ENCODE peak calls at places on chromosomes 4 and X, in six cellular contexts. B, M, K, H, E and P are unnamed samples.

GRCh38 chr4:40924793-40925117 is 175.0 kb downstream of the NSUN7 start:
- DNase-seq in B (no peak), M (no peak), K (no peak), H (no peak), E (no peak), P (no peak)

GRCh38 chr4:37757121-37757520 is 69.4 kb upstream of the PGM2 start:
- DNase-seq in B (no peak), M (no peak), K (no peak), H (no peak), E (no peak), P (no peak)

GRCh38 chr4:35975617-35976355 is 268.5 kb downstream of the ARAP2 start:
- DNase-seq in B (no peak), M (no peak), K (no peak), H (no peak), E (no peak), P (no peak)

GRCh38 chr4:102438873-102439614 is 62.1 kb upstream of the NFKB1 start:
- DNase-seq in B (peak; percentile 27), M (no peak), K (no peak), H (no peak), E (no peak), P (no peak)

GRCh38 chrX:39772057-39772832 is 325.5 kb downstream of the BCOR start:
- DNase-seq in B (no peak), M (peak; percentile 70), K (no peak), H (peak; percentile 30), E (peak; percentile 62), P (no peak)

GRCh38 chr4:89803915-89804314 is 33.0 kb downstream of the SNCA start:
- DNase-seq in B (no peak), M (no peak), K (no peak), H (no peak), E (no peak), P (no peak)

GRCh38 chrX:115892787-115893671 is 277.5 kb upstream of the AGTR2 start:
- DNase-seq in B (peak; percentile 79), M (peak; percentile 78), K (no peak), H (peak; percentile 70), E (no peak), P (peak; percentile 82)

GRCh38 chr4:152165146-152165545 is 370.7 kb downstream of the FBXW7 start:
- DNase-seq in B (no peak), M (no peak), K (no peak), H (no peak), E (no peak), P (no peak)

GRCh38 chr4:151468715-151469696 is 60.0 kb downstream of the FHIP1A start:
- DNase-seq in B (no peak), M (no peak), K (no peak), H (no peak), E (no peak), P (no peak)

GRCh38 chrX:104135677-104136076 is 21.1 kb downstream of the SLC25A53 start:
- DNase-seq in B (no peak), M (no peak), K (no peak), H (no peak), E (no peak), P (no peak)

GRCh38 chrX:130120746-130121504 is 10.6 kb upstream of the ELF4 start:
- DNase-seq in B (peak; percentile 65), M (peak; percentile 64), K (peak; percentile 69), H (peak; percentile 72), E (peak; percentile 78), P (peak; percentile 87)

GRCh38 chr4:76011018-76011670 is 3.8 kb upstream of the CXCL9 start:
- DNase-seq in B (no peak), M (no peak), K (no peak), H (no peak), E (peak; percentile 37), P (no peak)
- TF ChIP-seq CTCF in B (no peak), M (no peak), K (no peak), H (no peak), E (no peak), P (no peak)

GRCh38 chr4:4325321-4325720 is 35.3 kb downstream of the ZBTB49 start:
- DNase-seq in B (no peak), M (no peak), K (no peak), H (no peak), E (no peak), P (peak; percentile 17)
- H3K27ac ChIP-seq in B (no peak overlapping the region), M (no peak overlapping the region), K (no peak overlapping the region), H (no peak overlapping the region), E (no peak overlapping the region), P (no peak overlapping the region)

DNA sequence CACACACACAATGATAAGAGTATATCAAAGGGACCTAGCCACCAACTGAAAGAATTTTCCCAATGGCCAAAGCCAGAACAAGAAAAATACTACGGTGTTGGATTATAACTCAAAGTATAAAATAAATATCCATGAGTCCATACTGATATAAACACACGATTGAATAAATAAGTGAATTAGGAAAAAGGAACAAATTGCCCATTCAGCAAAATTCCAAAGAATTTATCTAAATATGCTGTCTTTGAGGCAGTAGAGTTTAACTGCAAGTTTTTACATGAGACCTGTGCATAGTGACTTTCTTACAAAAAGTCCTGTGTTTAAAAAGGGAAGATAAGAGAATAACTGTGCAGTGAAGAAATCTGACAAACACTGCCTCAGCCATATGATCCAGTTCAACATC is 278.8 kb upstream of the PPARGC1A start:
- DNase-seq in B (no peak), M (no peak), K (no peak), H (no peak), E (no peak), P (no peak)
- TF ChIP-seq CTCF in B (no peak), M (no peak), K (no peak), H (no peak), E (no peak), P (no peak)

GRCh38 chr4:3239998-3240920 is 8.7 kb upstream of the MSANTD1 start:
- DNase-seq in B (no peak), M (peak; percentile 91), K (no peak), H (no peak), E (no peak), P (no peak)
- H3K27ac ChIP-seq in B (no peak overlapping the region), M (peak overlapping the region; percentile 62), K (no peak overlapping the region), H (peak overlapping the region; percentile 81), E (no peak overlapping the region), P (no peak overlapping the region)

DNA sequence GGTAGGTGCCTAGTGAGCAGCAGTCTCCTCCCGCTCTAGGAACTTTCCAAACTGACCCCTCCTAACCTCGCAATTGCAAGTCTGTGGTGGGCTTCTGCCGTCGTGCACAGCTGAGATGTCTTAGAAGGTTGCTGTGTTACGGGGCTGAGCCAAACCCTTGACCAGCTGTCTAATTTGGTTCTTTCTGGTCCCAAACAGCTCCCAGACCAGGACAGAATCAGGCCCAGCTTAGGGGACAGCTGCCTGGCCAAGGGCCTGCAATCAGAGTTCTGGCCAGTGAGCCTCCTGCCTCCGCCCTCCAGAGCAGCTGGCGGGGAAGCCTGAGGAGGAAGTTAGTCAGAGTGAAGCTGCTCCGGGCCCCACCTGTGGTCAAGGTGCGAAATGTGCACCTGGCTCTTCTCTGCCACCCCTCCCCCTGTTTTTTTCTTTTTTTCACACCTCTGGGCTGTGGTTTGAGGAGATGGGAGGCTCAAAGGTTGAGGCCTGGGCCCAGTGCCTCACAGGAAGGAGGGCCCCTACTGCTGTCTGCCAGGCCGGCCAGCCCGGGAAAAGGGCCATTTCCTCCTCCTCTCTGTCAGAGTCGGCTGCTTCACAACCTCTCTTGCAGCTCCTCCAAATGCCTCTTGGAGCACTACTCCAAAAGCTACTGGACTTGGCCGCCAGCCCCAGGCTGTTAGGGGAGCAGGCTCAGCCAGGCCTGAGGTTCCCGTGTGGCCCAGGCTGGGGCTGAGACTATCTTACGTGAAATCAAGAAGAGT is 4.2 kb upstream of the CXCR3 start:
- DNase-seq in B (peak; percentile 85), M (peak; percentile 65), K (peak; percentile 77), H (peak; percentile 79), E (peak; percentile 76), P (peak; percentile 92)
- TF ChIP-seq CTCF in B (no peak), M (no peak), K (peak; percentile 46), H (no peak), E (no peak), P (no peak)

GRCh38 chr4:88591787-88592599 is at the start of gene HERC3:
- DNase-seq in B (peak; percentile 93), M (peak; percentile 93), K (peak; percentile 94), H (peak; percentile 94), E (peak; percentile 93), P (peak; percentile 96)
- H3K27ac ChIP-seq in B (peak within 1 kb of the TSS; percentile 96), M (peak within 1 kb of the TSS; percentile 96), K (peak within 1 kb of the TSS; percentile 98), H (peak within 1 kb of the TSS; percentile 98), E (peak within 1 kb of the TSS; percentile 87), P (peak within 1 kb of the TSS; percentile 96)

DNA sequence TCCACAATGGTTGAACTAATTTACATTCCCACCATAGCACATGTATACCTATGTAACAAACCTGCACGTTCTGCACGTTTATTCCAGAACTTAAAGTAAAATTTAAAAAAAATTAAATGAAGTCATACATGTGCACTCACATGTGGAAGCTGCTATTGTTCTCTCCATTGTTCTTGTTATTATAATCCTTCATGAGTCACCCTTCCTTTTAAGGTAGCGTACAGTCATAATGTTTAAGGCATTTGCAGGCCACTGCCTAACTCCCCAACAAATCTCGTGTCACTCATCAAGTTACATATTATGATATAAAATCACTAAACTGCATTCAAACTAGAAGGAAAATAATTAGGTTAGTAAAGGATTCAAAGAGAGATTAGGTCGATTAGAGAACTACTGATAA is 63.6 kb downstream of the SLC7A11 start:
- DNase-seq in B (no peak), M (no peak), K (no peak), H (no peak), E (no peak), P (no peak)
- TF ChIP-seq CTCF in B (no peak), M (no peak), K (no peak), H (no peak), E (no peak), P (no peak)